ENCODE peak calls at places on chromosomes 6 and 20, in eight cellular contexts. R, L, Y, F, N, V, J and C are unnamed samples.

GRCh38 chr6:17239260-17239659 is 41.9 kb upstream of the RBM24 start:
- DNase-seq in N (no peak), F (no peak), V (no peak), L (no peak), R (no peak), Y (no peak), J (no peak), C (no peak)

GRCh38 chr6:141641951-141642350 is 490.8 kb upstream of the GJE1 start:
- DNase-seq in V (no peak), N (no peak), J (no peak), Y (no peak), F (no peak), L (no peak), R (no peak), C (no peak)

GRCh38 chr20:21835042-21835441 is 129.6 kb downstream of the PAX1 start:
- DNase-seq in L (no peak), F (no peak), R (no peak), V (no peak), N (no peak), J (no peak), Y (no peak), C (no peak)

GRCh38 chr6:108801331-108801730 is 46.9 kb upstream of the ARMC2 start:
- DNase-seq in L (no peak), F (peak), J (no peak), V (no peak), Y (no peak), N (no peak), R (peak), C (no peak)

GRCh38 chr6:81708306-81708705 is 44.2 kb downstream of the TENT5A start:
- DNase-seq in V (no peak), F (peak), N (no peak), R (no peak), L (no peak), Y (no peak), J (no peak), C (no peak)

GRCh38 chr20:58797371-58798050 is 53.2 kb downstream of the GNAS-AS1 start:
- DNase-seq in J (no peak), F (no peak), N (no peak), L (no peak), V (no peak), Y (no peak), R (no peak), C (no peak)

GRCh38 chr6:139323511-139324445 is 32.0 kb upstream of the TXLNB start:
- DNase-seq in V (peak), J (no peak), Y (no peak), R (peak), N (peak), L (peak), F (peak), C (no peak)

GRCh38 chr6:169766232-169766631 is 14.8 kb downstream of the ERMARD start:
- DNase-seq in N (no peak), L (no peak), V (no peak), Y (no peak), J (no peak), R (no peak), F (no peak), C (no peak)

GRCh38 chr6:90162648-90163409 is 133.8 kb downstream of the BACH2 start:
- DNase-seq in L (no peak), F (no peak), R (no peak), V (no peak), J (no peak), N (no peak), Y (no peak), C (no peak)

GRCh38 chr6:133101790-133102189 is 139.4 kb upstream of the EYA4 start:
- DNase-seq in L (no peak), V (no peak), F (no peak), Y (no peak), N (no peak), J (no peak), R (no peak), C (no peak)

GRCh38 chr6:106421491-106421890 is 61.0 kb downstream of the CRYBG1 start:
- DNase-seq in F (no peak), N (no peak), Y (no peak), J (no peak), L (no peak), R (no peak), V (no peak), C (no peak)

GRCh38 chr20:6562111-6562510 is 205.4 kb upstream of the BMP2 start:
- DNase-seq in F (no peak), J (no peak), N (no peak), V (no peak), Y (peak), R (no peak), L (no peak), C (no peak)

GRCh38 chr6:13769655-13770053 is 44.7 kb downstream of the MCUR1 start:
- DNase-seq in J (no peak), V (peak), Y (no peak), L (no peak), N (peak), R (no peak), F (peak), C (no peak)

GRCh38 chr6:109713097-109713496 is 22.0 kb downstream of the FIG4 start:
- DNase-seq in N (no peak), J (no peak), L (no peak), V (no peak), F (no peak), Y (no peak), R (no peak), C (no peak)

GRCh38 chr6:137213813-137214212 is 5.4 kb downstream of the IFNGR1 start:
- DNase-seq in N (no peak), V (no peak), F (no peak), L (no peak), Y (no peak), J (no peak), R (no peak), C (no peak)

GRCh38 chr6:169862464-169863148 is 111.2 kb downstream of the ERMARD start:
- DNase-seq in N (peak), R (no peak), Y (no peak), J (no peak), V (no peak), F (no peak), L (no peak), C (no peak)

GRCh38 chr6:35601331-35602132 is 87.2 kb downstream of the FKBP5 start:
- DNase-seq in J (peak), N (peak), L (peak), V (peak), Y (no peak), R (peak), F (peak), C (peak)

GRCh38 chr6:134850906-134851305 is 99.0 kb downstream of the ALDH8A1 start:
- DNase-seq in R (no peak), Y (no peak), L (no peak), N (no peak), F (peak), V (no peak), J (no peak), C (no peak)

GRCh38 chr20:3248167-3248992 is 9.4 kb upstream of the SLC4A11 start:
- DNase-seq in F (peak), N (peak), L (no peak), J (no peak), Y (no peak), V (no peak), R (peak), C (no peak)

GRCh38 chr6:142184332-142184731 is 37.3 kb downstream of the VTA1 start:
- DNase-seq in V (no peak), N (no peak), Y (no peak), L (no peak), R (no peak), J (no peak), F (no peak), C (no peak)

GRCh38 chr6:551405-551804 is 105.5 kb downstream of the HUS1B start:
- DNase-seq in F (peak), N (no peak), R (no peak), Y (no peak), V (peak), J (no peak), L (peak), C (no peak)

GRCh38 chr6:44151348-44152108 is 7.1 kb upstream of the CAPN11 start:
- DNase-seq in V (peak), Y (no peak), L (peak), J (peak), N (peak), R (peak), F (peak), C (peak)

GRCh38 chr6:146850238-146850896 is 251.6 kb downstream of the ADGB start:
- DNase-seq in L (no peak), J (no peak), V (no peak), F (no peak), N (no peak), Y (no peak), R (no peak), C (no peak)

GRCh38 chr6:62775427-62776022 is 435.7 kb upstream of the FKBP1C start:
- DNase-seq in Y (peak), R (peak), L (peak), N (no peak), J (peak), F (peak), V (peak), C (no peak)

GRCh38 chr20:1301031-1301529 is 27.9 kb downstream of the SDCBP2 start:
- DNase-seq in R (peak), Y (no peak), J (peak), F (peak), V (no peak), N (no peak), L (no peak), C (no peak)

GRCh38 chr6:74731204-74731603 is 474.6 kb downstream of the COL12A1 start:
- DNase-seq in F (no peak), Y (no peak), L (no peak), N (no peak), R (no peak), J (no peak), V (no peak), C (no peak)

GRCh38 chr6:56374841-56375369 is 127.5 kb upstream of the COL21A1 start:
- DNase-seq in Y (no peak), V (no peak), R (no peak), F (no peak), L (no peak), J (no peak), N (no peak), C (no peak)

DNA sequence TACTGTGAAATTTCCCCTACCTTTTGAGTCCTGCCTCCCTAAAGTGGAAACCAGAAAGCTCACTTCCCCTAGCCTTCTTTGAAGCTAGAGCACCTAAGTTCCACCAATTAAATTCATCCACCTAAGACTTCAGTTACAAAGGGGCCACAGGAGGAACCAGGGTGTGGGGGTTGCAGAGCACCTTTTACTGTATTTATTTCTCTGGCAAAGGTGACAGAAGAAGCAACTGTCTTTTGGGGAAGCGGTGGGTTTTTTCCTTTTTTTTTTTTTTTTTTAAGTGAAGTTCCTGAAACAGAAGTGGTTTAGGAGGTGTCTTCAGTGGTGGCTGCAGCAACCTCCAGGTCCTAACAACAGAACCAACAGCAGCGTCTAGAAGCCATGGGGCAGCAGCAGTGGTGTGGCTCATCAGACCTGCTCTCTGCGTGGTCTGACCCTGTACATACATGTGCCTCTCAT is 13.1 kb downstream of the PSMB9 start:
- DNase-seq in N (no peak), V (no peak), F (peak), Y (no peak), L (no peak), J (no peak), R (peak), C (no peak)
- H3K4me3 ChIP-seq in N (no peak), V (no peak), F (no peak), Y (no peak), L (no peak), J (no peak), R (no peak), C (no peak)

DNA sequence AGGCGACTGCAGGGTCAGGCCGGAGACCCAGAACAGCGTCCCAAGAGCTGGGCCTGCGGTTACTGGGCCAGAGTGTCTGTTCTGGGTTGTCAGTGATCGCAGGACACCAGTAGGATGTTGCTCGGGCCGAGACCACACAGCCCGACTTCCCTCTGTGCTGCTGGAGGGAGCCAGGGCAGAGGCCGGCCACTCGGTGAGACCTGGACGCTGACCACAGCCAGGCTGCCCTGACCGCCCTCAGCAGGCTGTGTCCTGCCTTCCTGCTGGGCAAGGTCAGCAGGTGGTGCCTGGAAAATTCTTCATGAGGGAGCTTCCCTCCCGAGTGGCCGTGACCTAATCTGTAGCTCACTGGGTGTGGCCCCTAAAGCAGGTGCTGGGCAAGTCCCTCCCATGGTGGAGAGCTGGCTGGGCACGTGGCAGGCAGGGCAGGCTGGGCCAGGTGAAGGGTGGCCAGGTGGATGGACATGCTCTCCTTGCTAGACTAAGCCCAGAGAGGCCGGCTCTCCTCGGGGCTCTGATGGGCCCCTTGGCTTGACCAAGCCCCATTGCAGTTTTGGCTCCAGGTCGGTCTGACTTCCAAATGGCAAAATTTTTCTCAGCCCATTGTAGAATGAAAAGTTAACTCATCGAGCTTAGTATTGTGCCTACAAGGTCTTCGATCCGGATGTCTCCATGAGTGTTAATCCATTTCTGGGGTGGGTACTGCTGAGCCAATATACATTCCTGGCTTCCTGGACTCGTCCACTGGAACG is 1.9 kb downstream of the SLCO4A1 start:
- DNase-seq in J (no peak), V (no peak), N (peak), Y (no peak), F (no peak), L (no peak), R (no peak), C (no peak)
- TF ChIP-seq POLR2AphosphoS5 in J (no peak), V (no peak), N (no peak), Y (no peak), F (no peak), L (no peak), R (no peak), C (no peak)

DNA sequence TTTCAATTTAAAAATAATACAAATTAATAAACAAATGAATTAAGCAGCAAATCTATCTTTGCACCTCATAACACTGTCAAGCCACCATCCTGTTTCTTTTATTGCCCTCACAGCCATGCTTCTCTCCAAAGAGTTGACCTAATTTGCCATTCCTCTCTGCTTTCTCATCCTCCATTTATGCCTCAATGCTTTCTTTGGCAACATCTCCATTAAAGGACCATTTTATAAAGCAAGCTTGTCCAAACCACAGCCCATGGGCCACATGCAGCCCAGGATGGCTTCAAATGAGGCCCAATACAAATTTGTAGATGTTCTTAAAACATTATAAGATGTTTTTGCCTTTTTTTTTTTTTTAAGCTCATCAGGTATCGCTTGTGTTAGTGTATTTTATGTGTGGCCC is 26.4 kb upstream of the MEI4 start:
- DNase-seq in F (no peak), V (no peak), R (no peak), Y (no peak), J (no peak), L (no peak), N (no peak), C (no peak)
- H3K4me3 ChIP-seq in F (no peak), V (no peak), R (no peak), Y (no peak), J (no peak), L (no peak), N (no peak), C (no peak)

DNA sequence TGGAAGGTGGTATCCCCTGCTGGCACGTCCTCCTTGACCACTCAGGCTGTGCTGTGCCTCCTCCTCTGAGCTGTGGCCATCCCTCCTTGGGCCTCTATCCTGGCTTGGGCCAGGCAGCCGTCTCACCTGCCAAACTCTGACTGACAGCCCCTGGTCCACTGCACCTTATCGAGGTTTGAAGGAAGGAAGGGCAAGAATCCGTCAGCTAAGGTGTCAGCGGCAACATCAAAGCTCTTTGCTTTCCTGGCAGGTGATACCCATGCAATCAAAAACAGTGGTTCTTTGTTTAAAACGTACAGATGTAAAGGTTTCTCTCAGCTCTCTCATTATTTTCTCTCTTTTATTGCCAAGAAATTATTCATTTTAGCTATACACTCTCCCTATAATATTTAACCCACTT is 203.9 kb downstream of the TBXT start:
- DNase-seq in R (no peak), Y (no peak), N (no peak), V (no peak), L (no peak), J (no peak), F (no peak), C (no peak)
- TF ChIP-seq POLR2AphosphoS5 in R (no peak), Y (no peak), N (no peak), V (no peak), L (no peak), J (no peak), F (no peak), C (no peak)

GRCh38 chr6:34528996-34529664 is 27.0 kb downstream of the SPDEF start:
- DNase-seq in Y (no peak), J (no peak), N (no peak), V (no peak), L (no peak), R (no peak), F (no peak), C (no peak)
- H3K4me3 ChIP-seq in Y (no peak), J (no peak), N (no peak), V (no peak), L (no peak), R (no peak), F (no peak), C (no peak)